ENCODE peak calls at places on chromosomes 6 and 20, in six cellular contexts. One of them, this sample, is unnamed.

GRCh38 chr6:161356167-161356844 is 82.4 kb upstream of the AGPAT4 start:
- DNase-seq in GM13976: no peak
- DNase-seq in A549: no peak
- DNase-seq in psoas muscle: no peak
- DNase-seq in choroid plexus epithelial cell: no peak
- DNase-seq in upper lobe of right lung: no peak
- DNase-seq in this sample: no peak

GRCh38 chr20:46050885-46051284 is 21.9 kb downstream of the SLC12A5 start:
- DNase-seq in GM13976: no peak
- DNase-seq in upper lobe of right lung: no peak
- DNase-seq in choroid plexus epithelial cell: no peak
- DNase-seq in psoas muscle: no peak
- DNase-seq in A549: no peak
- DNase-seq in this sample: no peak

GRCh38 chr6:112806163-112806900 is 459.2 kb downstream of the RFPL4B start:
- DNase-seq in choroid plexus epithelial cell: peak; percentile 12
- DNase-seq in GM13976: no peak
- DNase-seq in upper lobe of right lung: no peak
- DNase-seq in A549: no peak
- DNase-seq in psoas muscle: no peak
- DNase-seq in this sample: no peak

GRCh38 chr6:29834564-29835436 is 7.2 kb downstream of the HLA-G start:
- DNase-seq in choroid plexus epithelial cell: peak; percentile 19
- DNase-seq in psoas muscle: peak; percentile 36
- DNase-seq in upper lobe of right lung: no peak
- DNase-seq in A549: no peak
- DNase-seq in GM13976: no peak
- DNase-seq in this sample: peak; percentile 17

GRCh38 chr6:127812985-127813681 is 87.7 kb downstream of the THEMIS start:
- DNase-seq in psoas muscle: no peak
- DNase-seq in GM13976: no peak
- DNase-seq in upper lobe of right lung: no peak
- DNase-seq in choroid plexus epithelial cell: no peak
- DNase-seq in A549: no peak
- DNase-seq in this sample: no peak

GRCh38 chr20:63939061-63939935 is 16.9 kb downstream of the UCKL1 start:
- DNase-seq in choroid plexus epithelial cell: no peak
- DNase-seq in psoas muscle: no peak
- DNase-seq in upper lobe of right lung: no peak
- DNase-seq in A549: no peak
- DNase-seq in GM13976: no peak
- DNase-seq in this sample: no peak

GRCh38 chr6:139378882-139379341 is 4.5 kb upstream of the CITED2 start:
- DNase-seq in A549: peak; percentile 23
- DNase-seq in choroid plexus epithelial cell: peak; percentile 30
- DNase-seq in psoas muscle: no peak
- DNase-seq in upper lobe of right lung: no peak
- DNase-seq in GM13976: no peak
- DNase-seq in this sample: peak; percentile 89

GRCh38 chr6:111992851-111993250 is 61.1 kb upstream of the CCN6 start:
- DNase-seq in upper lobe of right lung: no peak
- DNase-seq in choroid plexus epithelial cell: peak; percentile 56
- DNase-seq in psoas muscle: no peak
- DNase-seq in GM13976: no peak
- DNase-seq in A549: no peak
- DNase-seq in this sample: peak; percentile 81

DNA sequence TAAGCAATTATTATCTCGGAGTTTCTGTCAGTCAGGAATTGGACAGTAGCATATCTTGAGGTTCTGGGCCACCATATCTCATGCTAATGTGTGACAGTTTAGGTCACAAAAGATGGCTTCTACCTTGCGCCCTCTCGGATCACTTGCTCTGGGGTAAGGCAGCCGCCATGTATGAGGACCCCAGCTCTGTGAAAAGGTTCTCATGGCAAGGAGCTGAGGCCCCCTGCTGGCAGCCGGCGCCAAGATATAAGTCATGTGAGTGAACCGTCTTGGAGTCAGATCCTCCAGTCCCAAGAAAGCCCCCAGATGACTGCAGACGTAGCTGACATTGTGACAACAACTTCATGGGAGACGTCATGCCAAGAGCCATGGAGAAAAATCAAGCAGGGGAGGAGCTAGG is 670.8 kb downstream of the KIF16B start:
- DNase-seq in A549: peak; percentile 44
- DNase-seq in psoas muscle: no peak
- DNase-seq in GM13976: no peak
- DNase-seq in choroid plexus epithelial cell: no peak
- DNase-seq in upper lobe of right lung: no peak
- DNase-seq in this sample: no peak
- TF ChIP-seq CTCF in A549: no peak
- TF ChIP-seq CTCF in psoas muscle: no peak
- TF ChIP-seq CTCF in GM13976: peak; percentile 11
- TF ChIP-seq CTCF in choroid plexus epithelial cell: peak; percentile 6
- TF ChIP-seq CTCF in upper lobe of right lung: no peak
- TF ChIP-seq CTCF in this sample: peak; percentile 35

DNA sequence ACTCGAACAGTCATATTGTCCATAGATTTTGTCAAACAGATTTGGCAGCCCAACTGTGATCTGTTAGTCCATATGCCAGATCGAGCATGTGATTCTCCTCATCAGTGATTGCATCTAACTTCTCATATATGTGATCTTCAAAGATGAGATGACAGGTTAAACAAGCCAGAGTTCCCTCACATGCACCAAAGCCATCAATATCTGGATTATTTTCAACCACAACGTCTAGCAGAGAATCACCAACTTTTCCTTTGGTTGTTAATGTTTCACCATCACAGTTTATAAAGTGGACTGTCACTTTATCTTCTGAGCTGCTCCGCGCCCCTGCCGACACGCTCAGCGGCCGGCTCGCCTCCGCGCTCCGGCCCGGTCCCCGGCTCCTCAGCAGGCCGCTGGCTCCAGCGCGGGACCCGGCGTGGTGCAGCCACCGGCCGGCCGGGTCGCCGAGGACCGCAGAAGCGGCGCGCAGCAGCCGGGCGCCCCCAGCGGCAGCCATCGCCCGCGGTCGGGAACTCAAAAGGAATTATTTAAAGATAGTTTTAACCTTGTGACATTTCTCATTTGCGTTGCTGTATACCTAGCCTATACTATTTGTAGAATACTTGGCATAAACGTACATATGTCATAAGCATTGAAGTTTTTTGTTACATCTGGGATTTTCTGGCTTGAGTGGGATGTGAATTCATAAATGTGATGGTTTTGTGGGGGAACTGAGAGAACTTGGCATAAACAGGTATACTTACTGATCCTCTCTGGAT is 40.1 kb upstream of the DYNLRB1 start:
- DNase-seq in upper lobe of right lung: peak; percentile 78
- DNase-seq in choroid plexus epithelial cell: peak; percentile 36
- DNase-seq in A549: peak; percentile 51
- DNase-seq in GM13976: peak; percentile 52
- DNase-seq in psoas muscle: peak; percentile 74
- DNase-seq in this sample: no peak
- TF ChIP-seq CTCF in upper lobe of right lung: peak; percentile 59
- TF ChIP-seq CTCF in choroid plexus epithelial cell: peak; percentile 51
- TF ChIP-seq CTCF in A549: peak; percentile 84
- TF ChIP-seq CTCF in GM13976: peak; percentile 63
- TF ChIP-seq CTCF in psoas muscle: peak; percentile 70
- TF ChIP-seq CTCF in this sample: peak; percentile 49

GRCh38 chr6:33597551-33598322 is 17.7 kb upstream of the BAK1 start:
- DNase-seq in psoas muscle: no peak
- DNase-seq in A549: no peak
- DNase-seq in choroid plexus epithelial cell: peak; percentile 24
- DNase-seq in GM13976: no peak
- DNase-seq in upper lobe of right lung: no peak
- DNase-seq in this sample: no peak
- TF ChIP-seq CTCF in psoas muscle: no peak
- TF ChIP-seq CTCF in A549: no peak
- TF ChIP-seq CTCF in choroid plexus epithelial cell: no peak
- TF ChIP-seq CTCF in GM13976: no peak
- TF ChIP-seq CTCF in upper lobe of right lung: no peak
- TF ChIP-seq CTCF in this sample: no peak

GRCh38 chr20:43404880-43405279 is 52.8 kb upstream of the SRSF6 start:
- DNase-seq in A549: peak; percentile 18
- DNase-seq in choroid plexus epithelial cell: no peak
- DNase-seq in psoas muscle: no peak
- DNase-seq in upper lobe of right lung: no peak
- DNase-seq in GM13976: peak; percentile 41
- DNase-seq in this sample: peak; percentile 25
- TF ChIP-seq CTCF in A549: no peak
- TF ChIP-seq CTCF in choroid plexus epithelial cell: peak; percentile 17
- TF ChIP-seq CTCF in psoas muscle: no peak
- TF ChIP-seq CTCF in upper lobe of right lung: peak; percentile 31
- TF ChIP-seq CTCF in GM13976: no peak
- TF ChIP-seq CTCF in this sample: peak; percentile 28

GRCh38 chr6:63817492-63818050 is 182.0 kb downstream of the PHF3 start:
- DNase-seq in choroid plexus epithelial cell: no peak
- DNase-seq in GM13976: no peak
- DNase-seq in A549: no peak
- DNase-seq in psoas muscle: no peak
- DNase-seq in upper lobe of right lung: no peak
- DNase-seq in this sample: no peak

GRCh38 chr6:63814459-63814858 is 178.9 kb downstream of the PHF3 start:
- DNase-seq in psoas muscle: no peak
- DNase-seq in GM13976: no peak
- DNase-seq in upper lobe of right lung: no peak
- DNase-seq in choroid plexus epithelial cell: peak; percentile 27
- DNase-seq in A549: no peak
- DNase-seq in this sample: no peak

GRCh38 chr6:63819831-63820230 is 184.2 kb downstream of the PHF3 start:
- DNase-seq in GM13976: no peak
- DNase-seq in choroid plexus epithelial cell: peak; percentile 37
- DNase-seq in upper lobe of right lung: no peak
- DNase-seq in psoas muscle: no peak
- DNase-seq in A549: no peak
- DNase-seq in this sample: no peak

GRCh38 chr6:63816401-63816975 is 180.9 kb downstream of the PHF3 start:
- DNase-seq in psoas muscle: no peak
- DNase-seq in choroid plexus epithelial cell: no peak
- DNase-seq in GM13976: no peak
- DNase-seq in upper lobe of right lung: no peak
- DNase-seq in A549: no peak
- DNase-seq in this sample: no peak

DNA sequence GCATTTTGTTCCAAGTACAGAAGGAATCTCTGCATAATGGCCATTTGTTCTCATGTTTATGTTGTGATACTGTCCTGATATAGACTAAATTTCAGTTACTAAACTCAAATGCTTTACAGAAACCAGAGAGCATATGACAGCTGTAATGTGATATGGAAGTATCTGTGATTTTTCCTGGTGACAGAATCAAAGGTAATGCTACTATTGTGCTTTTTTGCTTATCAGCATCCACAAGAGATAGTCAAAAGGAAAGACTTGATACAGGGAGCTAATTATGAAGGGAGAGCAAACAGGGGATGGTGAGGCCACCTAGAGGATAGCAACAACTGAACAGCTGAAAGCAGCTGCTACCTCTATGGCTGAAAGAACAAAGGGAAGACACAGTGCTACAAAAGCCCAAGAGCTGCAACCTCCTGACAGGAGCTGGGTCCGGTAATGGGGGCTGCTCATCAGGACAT is 181.4 kb downstream of the PHF3 start:
- DNase-seq in choroid plexus epithelial cell: peak; percentile 61
- DNase-seq in GM13976: peak; percentile 18
- DNase-seq in psoas muscle: no peak
- DNase-seq in upper lobe of right lung: no peak
- DNase-seq in A549: peak; percentile 20
- DNase-seq in this sample: no peak
- TF ChIP-seq CTCF in choroid plexus epithelial cell: peak; percentile 63
- TF ChIP-seq CTCF in GM13976: no peak
- TF ChIP-seq CTCF in psoas muscle: no peak
- TF ChIP-seq CTCF in upper lobe of right lung: no peak
- TF ChIP-seq CTCF in A549: no peak
- TF ChIP-seq CTCF in this sample: peak; percentile 40